ENCODE peak calls at places on chromosomes 13 and 19, in four cellular contexts. One of them, this sample, is unnamed.

GRCh38 chr13:42883771-42884170 is 102.4 kb downstream of the FAM216B start:
- DNase-seq in GM12878: no peak
- DNase-seq in HL-60: no peak
- DNase-seq in K562: no peak
- DNase-seq in this sample: no peak

GRCh38 chr13:36157475-36157874 is 26.3 kb upstream of the DCLK1 start:
- DNase-seq in GM12878: no peak
- DNase-seq in HL-60: no peak
- DNase-seq in K562: no peak
- DNase-seq in this sample: no peak

GRCh38 chr19:43438291-43439162 is 23.8 kb downstream of the TEX101 start:
- DNase-seq in GM12878: no peak
- DNase-seq in HL-60: no peak
- DNase-seq in K562: no peak
- DNase-seq in this sample: no peak

GRCh38 chr13:75761373-75761772 is 125.2 kb downstream of the LMO7 start:
- DNase-seq in GM12878: peak
- DNase-seq in HL-60: no peak
- DNase-seq in K562: no peak
- DNase-seq in this sample: no peak

GRCh38 chr13:110873639-110874507 is 41.0 kb downstream of the ANKRD10 start:
- DNase-seq in GM12878: no peak
- DNase-seq in HL-60: no peak
- DNase-seq in K562: no peak
- DNase-seq in this sample: no peak

GRCh38 chr13:66180806-66181205 is 1049.3 kb downstream of the PCDH9 start:
- DNase-seq in GM12878: no peak
- DNase-seq in HL-60: no peak
- DNase-seq in K562: no peak
- DNase-seq in this sample: no peak

GRCh38 chr19:920051-920857 is 3.1 kb downstream of the KISS1R start:
- DNase-seq in GM12878: no peak
- DNase-seq in HL-60: peak
- DNase-seq in K562: no peak
- DNase-seq in this sample: no peak

GRCh38 chr19:33499248-33499647 is 22.3 kb downstream of the PEPD start:
- DNase-seq in GM12878: no peak
- DNase-seq in HL-60: no peak
- DNase-seq in K562: no peak
- DNase-seq in this sample: no peak

GRCh38 chr19:47296036-47296435 is 13.6 kb upstream of the C5AR1 start:
- DNase-seq in GM12878: no peak
- DNase-seq in HL-60: peak
- DNase-seq in K562: peak
- DNase-seq in this sample: peak

GRCh38 chr13:113393226-113393571 is 29.3 kb upstream of the GRTP1 start:
- DNase-seq in GM12878: no peak
- DNase-seq in HL-60: no peak
- DNase-seq in K562: no peak
- DNase-seq in this sample: no peak

GRCh38 chr19:10919352-10920287 is 8.8 kb downstream of the YIPF2 start:
- DNase-seq in GM12878: no peak
- DNase-seq in HL-60: no peak
- DNase-seq in K562: no peak
- DNase-seq in this sample: no peak

GRCh38 chr13:51804295-51805172 is 571 bp upstream of the DHRS12 start:
- DNase-seq in GM12878: no peak
- DNase-seq in HL-60: no peak
- DNase-seq in K562: no peak
- DNase-seq in this sample: no peak

GRCh38 chr19:43667524-43668405 is 2.2 kb downstream of the PLAUR start:
- DNase-seq in GM12878: no peak
- DNase-seq in HL-60: no peak
- DNase-seq in K562: no peak
- DNase-seq in this sample: no peak

GRCh38 chr19:18144361-18144760 is 8.6 kb upstream of the PIK3R2 start:
- DNase-seq in GM12878: no peak
- DNase-seq in HL-60: no peak
- DNase-seq in K562: no peak
- DNase-seq in this sample: no peak

GRCh38 chr19:10744222-10744847 is 26.5 kb downstream of the DNM2 start:
- DNase-seq in GM12878: no peak
- DNase-seq in HL-60: no peak
- DNase-seq in K562: no peak
- DNase-seq in this sample: no peak

GRCh38 chr13:98325724-98326123 is 148.7 kb upstream of the RNF113B start:
- DNase-seq in GM12878: no peak
- DNase-seq in HL-60: no peak
- DNase-seq in K562: no peak
- DNase-seq in this sample: no peak

GRCh38 chr19:35841961-35842595 is 10.2 kb downstream of the NPHS1 start:
- DNase-seq in GM12878: no peak
- DNase-seq in HL-60: no peak
- DNase-seq in K562: no peak
- DNase-seq in this sample: no peak

GRCh38 chr19:16888629-16889371 is at the start of gene F2RL3:
- DNase-seq in GM12878: no peak
- DNase-seq in HL-60: peak
- DNase-seq in K562: peak
- DNase-seq in this sample: peak

GRCh38 chr13:42836930-42837329 is 55.5 kb downstream of the FAM216B start:
- DNase-seq in GM12878: no peak
- DNase-seq in HL-60: no peak
- DNase-seq in K562: no peak
- DNase-seq in this sample: no peak

GRCh38 chr13:30307194-30307965 is at the start of gene KATNAL1:
- DNase-seq in GM12878: no peak
- DNase-seq in HL-60: peak
- DNase-seq in K562: peak
- DNase-seq in this sample: peak

GRCh38 chr19:48975947-48976847 is 11.1 kb downstream of the FTL start:
- DNase-seq in GM12878: no peak
- DNase-seq in HL-60: no peak
- DNase-seq in K562: peak
- DNase-seq in this sample: no peak

GRCh38 chr19:58091251-58091995 is 6.6 kb downstream of the ZSCAN18 start:
- DNase-seq in GM12878: no peak
- DNase-seq in HL-60: no peak
- DNase-seq in K562: no peak
- DNase-seq in this sample: no peak

GRCh38 chr13:113161433-113161832 is 3.0 kb downstream of the PROZ start:
- DNase-seq in GM12878: no peak
- DNase-seq in HL-60: no peak
- DNase-seq in K562: no peak
- DNase-seq in this sample: no peak

GRCh38 chr19:11421607-11422098 is 2.5 kb upstream of the RGL3 start:
- DNase-seq in GM12878: no peak
- DNase-seq in HL-60: no peak
- DNase-seq in K562: peak
- DNase-seq in this sample: no peak

GRCh38 chr19:3822683-3823344 is 36.6 kb upstream of the MATK start:
- DNase-seq in GM12878: no peak
- DNase-seq in HL-60: no peak
- DNase-seq in K562: no peak
- DNase-seq in this sample: no peak

GRCh38 chr19:2770055-2771013 is 12.7 kb downstream of the SGTA start:
- DNase-seq in GM12878: no peak
- DNase-seq in HL-60: peak
- DNase-seq in K562: no peak
- DNase-seq in this sample: no peak

GRCh38 chr13:72430923-72431322 is 296.5 kb downstream of the MZT1 start:
- DNase-seq in GM12878: no peak
- DNase-seq in HL-60: no peak
- DNase-seq in K562: no peak
- DNase-seq in this sample: no peak

GRCh38 chr13:77386046-77386445 is 59.2 kb upstream of the MYCBP2 start:
- DNase-seq in GM12878: no peak
- DNase-seq in HL-60: no peak
- DNase-seq in K562: no peak
- DNase-seq in this sample: no peak

GRCh38 chr13:77384999-77385398 is 58.1 kb upstream of the MYCBP2 start:
- DNase-seq in GM12878: no peak
- DNase-seq in HL-60: no peak
- DNase-seq in K562: no peak
- DNase-seq in this sample: no peak

GRCh38 chr13:77388944-77389616 is 62.2 kb upstream of the MYCBP2 start:
- DNase-seq in GM12878: no peak
- DNase-seq in HL-60: no peak
- DNase-seq in K562: no peak
- DNase-seq in this sample: no peak

GRCh38 chr13:77387607-77388200 is 60.8 kb upstream of the MYCBP2 start:
- DNase-seq in GM12878: no peak
- DNase-seq in HL-60: no peak
- DNase-seq in K562: no peak
- DNase-seq in this sample: no peak

GRCh38 chr13:77386880-77387606 is 60.1 kb upstream of the MYCBP2 start:
- DNase-seq in GM12878: no peak
- DNase-seq in HL-60: peak
- DNase-seq in K562: no peak
- DNase-seq in this sample: no peak
- TF ChIP-seq SPI1 in GM12878: peak
- TF ChIP-seq SPI1 in HL-60: peak
- TF ChIP-seq SPI1 in K562: no peak
- TF ChIP-seq SPI1 in this sample: peak

DNA sequence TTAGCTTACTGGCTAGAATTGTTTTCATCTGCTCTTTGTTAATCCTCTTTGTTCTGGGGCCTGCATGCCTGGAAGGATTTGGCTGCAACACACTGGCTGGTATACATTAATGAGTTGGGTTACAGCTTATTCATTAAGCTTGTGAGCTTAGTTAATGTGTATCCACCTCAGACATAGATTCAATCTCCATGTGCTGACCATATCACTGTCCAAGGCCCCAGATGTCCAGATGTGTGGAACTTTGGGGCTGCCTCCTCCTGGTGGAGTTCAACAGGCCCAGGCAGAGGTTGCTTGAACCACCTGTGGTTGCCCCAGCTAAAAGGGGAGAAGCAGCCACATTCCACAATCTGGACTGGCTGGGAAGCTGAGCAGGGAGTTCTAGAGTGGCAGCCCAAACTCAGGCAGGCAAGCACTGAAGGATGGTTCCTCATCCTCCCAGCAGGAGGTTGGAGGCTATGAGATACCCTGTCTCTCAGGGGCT is 5.4 kb downstream of the DIAPH3 start:
- DNase-seq in GM12878: no peak
- DNase-seq in HL-60: no peak
- DNase-seq in K562: no peak
- DNase-seq in this sample: no peak
- TF ChIP-seq SPI1 in GM12878: no peak
- TF ChIP-seq SPI1 in HL-60: no peak
- TF ChIP-seq SPI1 in K562: no peak
- TF ChIP-seq SPI1 in this sample: no peak

GRCh38 chr19:19748249-19748938 is 15.5 kb upstream of the ZNF14 start:
- DNase-seq in GM12878: no peak
- DNase-seq in HL-60: no peak
- DNase-seq in K562: no peak
- DNase-seq in this sample: peak
- TF ChIP-seq SPI1 in GM12878: no peak
- TF ChIP-seq SPI1 in HL-60: no peak
- TF ChIP-seq SPI1 in K562: no peak
- TF ChIP-seq SPI1 in this sample: no peak

DNA sequence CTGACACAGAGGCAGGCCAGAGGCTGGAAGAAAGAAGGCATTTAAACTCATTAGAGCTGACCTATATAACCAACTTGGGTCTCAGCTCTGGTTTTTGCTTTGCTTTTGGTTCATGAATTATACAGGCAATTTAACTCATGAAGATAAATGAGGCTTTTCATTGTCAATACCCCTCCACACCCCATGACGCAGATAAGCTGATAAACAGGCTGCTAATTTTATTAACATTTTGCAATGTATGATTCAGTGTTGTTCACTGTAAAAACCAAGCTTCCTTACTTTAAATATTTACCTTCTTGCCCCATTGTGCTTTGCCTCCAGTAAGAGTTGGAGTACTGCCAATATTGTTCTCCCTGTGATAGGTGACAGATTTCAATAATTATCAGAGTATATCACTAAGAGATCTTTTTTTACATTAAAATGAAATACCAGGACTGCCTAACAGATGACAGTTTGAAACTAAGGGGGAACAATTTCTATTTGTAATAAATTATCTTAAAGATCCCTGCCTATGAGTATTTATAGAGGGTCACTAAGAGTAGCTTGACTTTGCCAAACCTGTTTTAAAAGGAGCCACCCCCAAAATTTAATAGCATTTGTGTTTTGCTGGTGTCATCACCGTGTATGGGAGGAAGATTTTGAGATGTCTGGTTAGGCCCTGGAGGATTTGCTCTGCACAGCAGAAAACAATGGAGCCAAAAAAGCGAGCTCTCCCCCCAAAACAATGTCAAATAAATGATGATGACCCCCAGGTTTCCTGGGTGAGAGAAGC is 472.7 kb upstream of the NBEA start:
- DNase-seq in GM12878: no peak
- DNase-seq in HL-60: no peak
- DNase-seq in K562: no peak
- DNase-seq in this sample: no peak
- TF ChIP-seq SPI1 in GM12878: no peak
- TF ChIP-seq SPI1 in HL-60: no peak
- TF ChIP-seq SPI1 in K562: no peak
- TF ChIP-seq SPI1 in this sample: no peak

DNA sequence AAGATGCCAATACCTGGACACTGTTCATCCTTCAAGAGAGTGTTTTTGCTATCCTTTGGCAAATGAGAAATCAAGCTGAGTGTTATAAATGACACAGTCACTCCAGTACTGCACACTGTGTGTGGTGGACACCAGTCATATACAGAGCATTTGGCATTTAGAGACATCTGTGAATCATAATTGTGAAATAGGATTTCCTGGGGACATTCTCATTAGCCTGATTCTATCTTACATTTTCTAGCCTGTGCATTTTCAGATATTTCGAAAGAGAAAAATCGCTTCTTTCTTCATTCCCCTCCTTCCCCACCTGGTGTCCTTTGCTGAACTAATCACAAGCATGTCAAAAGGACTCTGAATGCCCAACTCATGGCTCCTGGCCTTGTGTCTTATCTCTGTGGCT is 781.0 kb upstream of the ARGLU1 start:
- DNase-seq in GM12878: no peak
- DNase-seq in HL-60: no peak
- DNase-seq in K562: no peak
- DNase-seq in this sample: no peak
- TF ChIP-seq SPI1 in GM12878: no peak
- TF ChIP-seq SPI1 in HL-60: no peak
- TF ChIP-seq SPI1 in K562: no peak
- TF ChIP-seq SPI1 in this sample: no peak